ENCODE peak calls at places on chromosomes 1 and 21, in seven cellular contexts. One of them, this sample, is unnamed.
A peak's percentile ranks its signal among the peaks of the same experiment; 100 is the strongest.

GRCh38 chr1:209080170-209080781 is 503.2 kb upstream of the CAMK1G start:
- DNase-seq in HCT116: no peak
- DNase-seq in pancreas: no peak
- DNase-seq in A673: no peak
- DNase-seq in fibroblast of lung: peak; percentile 65
- DNase-seq in CD4-positive, CD25-positive, alpha-beta regulatory T cell: no peak
- DNase-seq in brain microvascular endothelial cell: no peak
- DNase-seq in this sample: no peak

GRCh38 chr1:7234471-7234755 is 449.2 kb downstream of the CAMTA1 start:
- DNase-seq in fibroblast of lung: no peak
- DNase-seq in pancreas: no peak
- DNase-seq in HCT116: no peak
- DNase-seq in A673: no peak
- DNase-seq in CD4-positive, CD25-positive, alpha-beta regulatory T cell: no peak
- DNase-seq in brain microvascular endothelial cell: no peak
- DNase-seq in this sample: no peak

GRCh38 chr1:22872971-22873664 is 99.5 kb downstream of the LACTBL1 start:
- DNase-seq in A673: no peak
- DNase-seq in CD4-positive, CD25-positive, alpha-beta regulatory T cell: no peak
- DNase-seq in HCT116: no peak
- DNase-seq in fibroblast of lung: no peak
- DNase-seq in brain microvascular endothelial cell: no peak
- DNase-seq in pancreas: no peak
- DNase-seq in this sample: no peak

GRCh38 chr1:3323021-3323790 is 131.3 kb upstream of the ARHGEF16 start:
- DNase-seq in HCT116: no peak
- DNase-seq in CD4-positive, CD25-positive, alpha-beta regulatory T cell: no peak
- DNase-seq in pancreas: peak; percentile 70
- DNase-seq in brain microvascular endothelial cell: no peak
- DNase-seq in A673: no peak
- DNase-seq in fibroblast of lung: peak; percentile 23
- DNase-seq in this sample: no peak

GRCh38 chr1:116404699-116405098 is 31.7 kb downstream of the ATP1A1 start:
- DNase-seq in A673: no peak
- DNase-seq in pancreas: no peak
- DNase-seq in HCT116: no peak
- DNase-seq in fibroblast of lung: no peak
- DNase-seq in CD4-positive, CD25-positive, alpha-beta regulatory T cell: no peak
- DNase-seq in brain microvascular endothelial cell: no peak
- DNase-seq in this sample: no peak

GRCh38 chr1:34829250-34829649 is 30.3 kb downstream of the SMIM12 start:
- DNase-seq in CD4-positive, CD25-positive, alpha-beta regulatory T cell: no peak
- DNase-seq in brain microvascular endothelial cell: no peak
- DNase-seq in fibroblast of lung: peak; percentile 66
- DNase-seq in HCT116: no peak
- DNase-seq in pancreas: no peak
- DNase-seq in A673: no peak
- DNase-seq in this sample: no peak

GRCh38 chr21:25369524-25370300 is 237.6 kb downstream of the MRPL39 start:
- DNase-seq in fibroblast of lung: peak; percentile 85
- DNase-seq in A673: peak; percentile 4
- DNase-seq in brain microvascular endothelial cell: no peak
- DNase-seq in CD4-positive, CD25-positive, alpha-beta regulatory T cell: no peak
- DNase-seq in pancreas: no peak
- DNase-seq in HCT116: no peak
- DNase-seq in this sample: no peak

GRCh38 chr21:45390831-45391742 is 13.9 kb upstream of the COL18A1 start:
- DNase-seq in fibroblast of lung: no peak
- DNase-seq in pancreas: no peak
- DNase-seq in HCT116: no peak
- DNase-seq in brain microvascular endothelial cell: no peak
- DNase-seq in CD4-positive, CD25-positive, alpha-beta regulatory T cell: no peak
- DNase-seq in A673: no peak
- DNase-seq in this sample: no peak

GRCh38 chr1:67414574-67414973 is 15.6 kb downstream of the SERBP1 start:
- DNase-seq in HCT116: no peak
- DNase-seq in A673: no peak
- DNase-seq in pancreas: no peak
- DNase-seq in CD4-positive, CD25-positive, alpha-beta regulatory T cell: no peak
- DNase-seq in brain microvascular endothelial cell: no peak
- DNase-seq in fibroblast of lung: no peak
- DNase-seq in this sample: no peak

GRCh38 chr1:143661418-143662120 is 310.2 kb downstream of the FAM72C start:
- DNase-seq in brain microvascular endothelial cell: no peak
- DNase-seq in HCT116: no peak
- DNase-seq in CD4-positive, CD25-positive, alpha-beta regulatory T cell: no peak
- DNase-seq in fibroblast of lung: no peak
- DNase-seq in pancreas: no peak
- DNase-seq in A673: peak; percentile 25
- DNase-seq in this sample: no peak
- H3K4me3 ChIP-seq in brain microvascular endothelial cell: no peak overlapping the region
- H3K4me3 ChIP-seq in HCT116: no peak overlapping the region
- H3K4me3 ChIP-seq in CD4-positive, CD25-positive, alpha-beta regulatory T cell: no peak overlapping the region
- H3K4me3 ChIP-seq in fibroblast of lung: no peak overlapping the region
- H3K4me3 ChIP-seq in pancreas: no peak overlapping the region
- H3K4me3 ChIP-seq in A673: no peak overlapping the region
- H3K4me3 ChIP-seq in this sample: no peak overlapping the region

GRCh38 chr1:201576914-201577313 is 38.0 kb downstream of the NAV1 start:
- DNase-seq in pancreas: no peak
- DNase-seq in A673: no peak
- DNase-seq in HCT116: no peak
- DNase-seq in fibroblast of lung: no peak
- DNase-seq in brain microvascular endothelial cell: no peak
- DNase-seq in CD4-positive, CD25-positive, alpha-beta regulatory T cell: no peak
- DNase-seq in this sample: no peak
- H3K27ac ChIP-seq in pancreas: no peak overlapping the region
- H3K27ac ChIP-seq in A673: no peak overlapping the region
- H3K27ac ChIP-seq in HCT116: no peak overlapping the region
- H3K27ac ChIP-seq in fibroblast of lung: no peak overlapping the region
- H3K27ac ChIP-seq in brain microvascular endothelial cell: no peak overlapping the region
- H3K27ac ChIP-seq in CD4-positive, CD25-positive, alpha-beta regulatory T cell: no peak overlapping the region
- H3K27ac ChIP-seq in this sample: no peak overlapping the region

GRCh38 chr1:210291786-210292275 is 36.9 kb upstream of the HHAT start:
- DNase-seq in HCT116: no peak
- DNase-seq in pancreas: no peak
- DNase-seq in brain microvascular endothelial cell: no peak
- DNase-seq in fibroblast of lung: peak; percentile 88
- DNase-seq in A673: peak; percentile 89
- DNase-seq in CD4-positive, CD25-positive, alpha-beta regulatory T cell: no peak
- DNase-seq in this sample: no peak

GRCh38 chr1:210294991-210295773 is 33.5 kb upstream of the HHAT start:
- DNase-seq in A673: peak; percentile 96
- DNase-seq in pancreas: no peak
- DNase-seq in fibroblast of lung: peak; percentile 63
- DNase-seq in CD4-positive, CD25-positive, alpha-beta regulatory T cell: no peak
- DNase-seq in HCT116: no peak
- DNase-seq in brain microvascular endothelial cell: peak; percentile 29
- DNase-seq in this sample: no peak

GRCh38 chr1:210292276-210292851 is 36.3 kb upstream of the HHAT start:
- DNase-seq in fibroblast of lung: peak; percentile 45
- DNase-seq in CD4-positive, CD25-positive, alpha-beta regulatory T cell: no peak
- DNase-seq in brain microvascular endothelial cell: no peak
- DNase-seq in HCT116: peak; percentile 26
- DNase-seq in pancreas: peak; percentile 90
- DNase-seq in A673: no peak
- DNase-seq in this sample: peak; percentile 44

GRCh38 chr1:210291088-210291487 is 37.6 kb upstream of the HHAT start:
- DNase-seq in HCT116: no peak
- DNase-seq in CD4-positive, CD25-positive, alpha-beta regulatory T cell: no peak
- DNase-seq in A673: peak; percentile 54
- DNase-seq in brain microvascular endothelial cell: no peak
- DNase-seq in pancreas: no peak
- DNase-seq in fibroblast of lung: no peak
- DNase-seq in this sample: no peak

DNA sequence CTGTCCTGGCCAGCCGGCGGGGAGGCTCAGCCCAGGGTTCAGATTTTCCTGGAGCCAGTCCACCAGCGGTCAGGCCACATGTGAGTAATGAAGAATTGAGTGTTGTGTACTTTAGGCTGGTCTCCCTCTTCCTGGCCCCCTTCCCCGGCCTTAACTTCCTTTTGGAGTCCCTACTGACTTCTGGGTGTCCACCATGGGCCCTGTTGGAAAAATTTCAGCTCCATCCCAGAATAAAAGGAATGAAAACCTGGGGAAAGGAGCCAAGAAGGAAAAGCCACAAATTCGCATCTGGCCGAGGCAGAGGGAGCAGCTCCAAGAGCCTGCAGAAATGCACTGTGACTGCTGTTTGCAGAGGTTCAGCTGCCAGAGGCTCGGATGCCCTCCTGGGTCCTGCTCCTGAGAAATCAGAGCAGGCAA is 35.5 kb upstream of the HHAT start:
- DNase-seq in brain microvascular endothelial cell: peak; percentile 4
- DNase-seq in fibroblast of lung: peak; percentile 91
- DNase-seq in HCT116: no peak
- DNase-seq in A673: no peak
- DNase-seq in pancreas: no peak
- DNase-seq in CD4-positive, CD25-positive, alpha-beta regulatory T cell: no peak
- DNase-seq in this sample: no peak
- H3K4me3 ChIP-seq in brain microvascular endothelial cell: no peak overlapping the region
- H3K4me3 ChIP-seq in fibroblast of lung: no peak overlapping the region
- H3K4me3 ChIP-seq in HCT116: peak overlapping the region; percentile 50
- H3K4me3 ChIP-seq in A673: peak overlapping the region; percentile 47
- H3K4me3 ChIP-seq in pancreas: no peak overlapping the region
- H3K4me3 ChIP-seq in CD4-positive, CD25-positive, alpha-beta regulatory T cell: no peak overlapping the region
- H3K4me3 ChIP-seq in this sample: no peak overlapping the region

GRCh38 chr1:184150776-184151531 is 99.4 kb downstream of the TSEN15 start:
- DNase-seq in pancreas: no peak
- DNase-seq in brain microvascular endothelial cell: peak; percentile 37
- DNase-seq in CD4-positive, CD25-positive, alpha-beta regulatory T cell: no peak
- DNase-seq in HCT116: no peak
- DNase-seq in A673: peak; percentile 62
- DNase-seq in fibroblast of lung: peak; percentile 78
- DNase-seq in this sample: no peak
- H3K27ac ChIP-seq in pancreas: no peak overlapping the region
- H3K27ac ChIP-seq in brain microvascular endothelial cell: no peak overlapping the region
- H3K27ac ChIP-seq in CD4-positive, CD25-positive, alpha-beta regulatory T cell: no peak overlapping the region
- H3K27ac ChIP-seq in HCT116: no peak overlapping the region
- H3K27ac ChIP-seq in A673: peak overlapping the region; percentile 96
- H3K27ac ChIP-seq in fibroblast of lung: peak overlapping the region; percentile 22
- H3K27ac ChIP-seq in this sample: no peak overlapping the region

DNA sequence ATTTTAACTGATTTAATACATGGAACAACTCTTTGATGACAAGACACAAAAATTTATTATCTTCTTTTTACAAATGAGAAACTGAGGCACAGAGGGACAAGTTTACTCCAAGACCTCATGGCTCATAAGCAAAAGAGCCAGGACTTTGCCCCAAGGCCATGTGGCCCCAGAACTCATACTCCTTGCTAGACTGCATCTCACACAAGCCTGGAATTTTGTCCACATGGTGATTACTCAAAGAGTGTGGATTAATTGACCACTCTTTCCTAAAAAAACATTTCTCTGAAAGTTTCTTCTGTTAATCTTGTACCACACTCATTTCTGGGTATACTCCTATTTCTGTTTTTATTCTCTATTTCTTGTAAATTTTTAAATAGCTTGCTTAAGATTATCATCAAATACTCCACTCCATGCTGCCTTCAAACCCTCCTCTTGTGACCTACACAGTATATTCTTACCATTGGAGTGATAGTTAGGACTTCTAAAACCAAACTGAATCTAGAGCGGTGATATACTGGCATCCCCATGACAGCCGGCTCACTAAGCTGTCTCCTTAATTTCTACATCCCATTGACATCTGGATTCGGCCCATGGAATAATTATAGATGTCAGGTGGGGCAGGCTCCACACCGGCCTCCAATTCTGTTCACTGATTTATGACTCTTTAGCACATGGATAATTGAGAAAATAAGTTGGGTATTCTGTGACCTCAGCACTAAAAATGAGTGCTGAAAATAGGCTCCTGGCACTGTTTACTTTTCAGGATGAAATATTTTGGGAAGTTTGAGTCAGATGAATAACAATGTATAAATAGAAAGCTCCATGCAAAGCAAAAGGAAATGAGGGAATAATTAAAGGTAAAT is 16.1 kb downstream of the RGS4 start:
- DNase-seq in A673: no peak
- DNase-seq in pancreas: no peak
- DNase-seq in CD4-positive, CD25-positive, alpha-beta regulatory T cell: no peak
- DNase-seq in fibroblast of lung: peak; percentile 81
- DNase-seq in brain microvascular endothelial cell: no peak
- DNase-seq in HCT116: no peak
- DNase-seq in this sample: no peak
- H3K4me3 ChIP-seq in A673: no peak overlapping the region
- H3K4me3 ChIP-seq in pancreas: no peak overlapping the region
- H3K4me3 ChIP-seq in CD4-positive, CD25-positive, alpha-beta regulatory T cell: no peak overlapping the region
- H3K4me3 ChIP-seq in fibroblast of lung: no peak overlapping the region
- H3K4me3 ChIP-seq in brain microvascular endothelial cell: no peak overlapping the region
- H3K4me3 ChIP-seq in HCT116: no peak overlapping the region
- H3K4me3 ChIP-seq in this sample: no peak overlapping the region

GRCh38 chr21:31159808-31160207 is 121.5 kb upstream of the KRTAP19-8 start:
- DNase-seq in CD4-positive, CD25-positive, alpha-beta regulatory T cell: no peak
- DNase-seq in pancreas: no peak
- DNase-seq in fibroblast of lung: no peak
- DNase-seq in HCT116: no peak
- DNase-seq in A673: no peak
- DNase-seq in brain microvascular endothelial cell: no peak
- DNase-seq in this sample: no peak
- H3K27ac ChIP-seq in CD4-positive, CD25-positive, alpha-beta regulatory T cell: peak overlapping the region; percentile 82
- H3K27ac ChIP-seq in pancreas: no peak overlapping the region
- H3K27ac ChIP-seq in fibroblast of lung: no peak overlapping the region
- H3K27ac ChIP-seq in HCT116: no peak overlapping the region
- H3K27ac ChIP-seq in A673: no peak overlapping the region
- H3K27ac ChIP-seq in brain microvascular endothelial cell: no peak overlapping the region
- H3K27ac ChIP-seq in this sample: peak overlapping the region; percentile 94

DNA sequence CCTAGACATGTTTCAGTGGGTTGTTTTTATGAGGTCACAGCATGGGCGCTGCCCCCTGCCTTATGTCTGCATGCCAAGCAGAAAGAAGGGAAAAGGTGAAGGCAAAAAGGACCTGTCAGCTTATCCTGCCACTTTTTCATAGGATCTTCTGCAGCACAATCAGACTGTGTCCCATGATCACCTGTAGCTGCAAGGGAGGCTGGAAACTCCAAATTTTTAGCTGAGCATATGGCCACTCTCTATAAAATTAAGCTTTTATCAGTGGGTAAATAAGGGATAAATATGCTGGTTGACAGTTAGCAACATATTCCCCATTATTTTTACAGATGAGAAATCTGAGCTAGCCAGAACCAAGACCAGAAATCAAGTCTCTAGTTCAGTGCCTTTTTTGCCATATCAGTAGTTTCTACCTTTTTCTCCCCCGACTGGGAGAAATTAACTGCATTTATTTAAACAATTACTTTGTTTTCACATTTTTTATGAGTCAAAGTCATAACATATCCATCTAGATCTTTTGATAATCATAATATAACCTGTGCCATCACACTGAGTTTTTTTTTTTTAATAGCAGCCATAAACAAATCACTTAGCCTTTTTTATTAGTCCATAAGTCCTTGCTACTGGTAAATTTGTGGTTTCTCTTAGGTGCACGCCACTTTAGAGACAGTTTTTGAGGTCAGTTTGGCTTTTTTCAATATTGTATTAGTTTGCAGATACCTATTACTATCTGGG is 307.0 kb downstream of the NFIA start:
- DNase-seq in fibroblast of lung: no peak
- DNase-seq in CD4-positive, CD25-positive, alpha-beta regulatory T cell: no peak
- DNase-seq in pancreas: no peak
- DNase-seq in A673: no peak
- DNase-seq in HCT116: no peak
- DNase-seq in brain microvascular endothelial cell: no peak
- DNase-seq in this sample: no peak
- H3K4me3 ChIP-seq in fibroblast of lung: no peak overlapping the region
- H3K4me3 ChIP-seq in CD4-positive, CD25-positive, alpha-beta regulatory T cell: no peak overlapping the region
- H3K4me3 ChIP-seq in pancreas: no peak overlapping the region
- H3K4me3 ChIP-seq in A673: no peak overlapping the region
- H3K4me3 ChIP-seq in HCT116: no peak overlapping the region
- H3K4me3 ChIP-seq in brain microvascular endothelial cell: no peak overlapping the region
- H3K4me3 ChIP-seq in this sample: no peak overlapping the region

This sample was measured in dorsolateral prefrontal cortex.